ENCODE peak calls at places on chromosomes 5 and 9, in ten cellular contexts. One of them, this sample, is unnamed.

GRCh38 chr5:121702783-121703182 is 148.9 kb upstream of the FTMT start:
- DNase-seq in spleen: no peak
- DNase-seq in astrocyte of the spinal cord: no peak
- DNase-seq in GM23338: no peak
- DNase-seq in ascending aorta: no peak
- DNase-seq in fibroblast of villous mesenchyme: no peak
- DNase-seq in transverse colon: no peak
- DNase-seq in cardiac fibroblast: no peak
- DNase-seq in left ventricle myocardium inferior: no peak
- DNase-seq in psoas muscle: no peak
- DNase-seq in this sample: no peak

GRCh38 chr5:137453476-137454080 is 45.5 kb downstream of the SPOCK1 start:
- DNase-seq in spleen: no peak
- DNase-seq in astrocyte of the spinal cord: peak; percentile 65
- DNase-seq in GM23338: peak; percentile 89
- DNase-seq in ascending aorta: no peak
- DNase-seq in fibroblast of villous mesenchyme: peak; percentile 63
- DNase-seq in transverse colon: no peak
- DNase-seq in cardiac fibroblast: peak; percentile 72
- DNase-seq in left ventricle myocardium inferior: no peak
- DNase-seq in psoas muscle: no peak
- DNase-seq in this sample: peak; percentile 20

GRCh38 chr9:123876750-123877149 is 53.2 kb downstream of the DENND1A start:
- DNase-seq in spleen: no peak
- DNase-seq in astrocyte of the spinal cord: no peak
- DNase-seq in GM23338: no peak
- DNase-seq in ascending aorta: no peak
- DNase-seq in fibroblast of villous mesenchyme: no peak
- DNase-seq in transverse colon: no peak
- DNase-seq in cardiac fibroblast: no peak
- DNase-seq in left ventricle myocardium inferior: no peak
- DNase-seq in psoas muscle: no peak
- DNase-seq in this sample: no peak

GRCh38 chr9:90767523-90768100 is 34.0 kb upstream of the SYK start:
- DNase-seq in spleen: no peak
- DNase-seq in astrocyte of the spinal cord: peak; percentile 5
- DNase-seq in GM23338: peak; percentile 36
- DNase-seq in ascending aorta: no peak
- DNase-seq in fibroblast of villous mesenchyme: no peak
- DNase-seq in transverse colon: no peak
- DNase-seq in cardiac fibroblast: no peak
- DNase-seq in left ventricle myocardium inferior: no peak
- DNase-seq in psoas muscle: no peak
- DNase-seq in this sample: no peak

GRCh38 chr5:44787731-44788130 is 21.0 kb upstream of the MRPS30 start:
- DNase-seq in spleen: no peak
- DNase-seq in astrocyte of the spinal cord: no peak
- DNase-seq in GM23338: no peak
- DNase-seq in ascending aorta: no peak
- DNase-seq in fibroblast of villous mesenchyme: no peak
- DNase-seq in transverse colon: no peak
- DNase-seq in cardiac fibroblast: no peak
- DNase-seq in left ventricle myocardium inferior: no peak
- DNase-seq in psoas muscle: no peak
- DNase-seq in this sample: no peak

GRCh38 chr5:55919625-55920024 is 68.5 kb downstream of the IL31RA start:
- DNase-seq in spleen: no peak
- DNase-seq in astrocyte of the spinal cord: no peak
- DNase-seq in GM23338: no peak
- DNase-seq in ascending aorta: no peak
- DNase-seq in fibroblast of villous mesenchyme: no peak
- DNase-seq in transverse colon: no peak
- DNase-seq in cardiac fibroblast: no peak
- DNase-seq in left ventricle myocardium inferior: no peak
- DNase-seq in psoas muscle: no peak
- DNase-seq in this sample: no peak

GRCh38 chr9:12739014-12739413 is 35.8 kb upstream of the LURAP1L start:
- DNase-seq in spleen: no peak
- DNase-seq in astrocyte of the spinal cord: peak; percentile 38
- DNase-seq in GM23338: peak; percentile 14
- DNase-seq in ascending aorta: no peak
- DNase-seq in fibroblast of villous mesenchyme: no peak
- DNase-seq in transverse colon: no peak
- DNase-seq in cardiac fibroblast: no peak
- DNase-seq in left ventricle myocardium inferior: no peak
- DNase-seq in psoas muscle: no peak
- DNase-seq in this sample: no peak

GRCh38 chr5:67815455-67816391 is 399.8 kb upstream of the PIK3R1 start:
- DNase-seq in spleen: no peak
- DNase-seq in astrocyte of the spinal cord: peak; percentile 84
- DNase-seq in GM23338: no peak
- DNase-seq in ascending aorta: no peak
- DNase-seq in fibroblast of villous mesenchyme: no peak
- DNase-seq in transverse colon: no peak
- DNase-seq in cardiac fibroblast: peak; percentile 15
- DNase-seq in left ventricle myocardium inferior: peak; percentile 22
- DNase-seq in psoas muscle: no peak
- DNase-seq in this sample: no peak

GRCh38 chr5:151572657-151573368 is 18.3 kb downstream of the FAT2 start:
- DNase-seq in spleen: no peak
- DNase-seq in astrocyte of the spinal cord: no peak
- DNase-seq in GM23338: no peak
- DNase-seq in ascending aorta: peak; percentile 39
- DNase-seq in fibroblast of villous mesenchyme: no peak
- DNase-seq in transverse colon: no peak
- DNase-seq in cardiac fibroblast: no peak
- DNase-seq in left ventricle myocardium inferior: no peak
- DNase-seq in psoas muscle: no peak
- DNase-seq in this sample: no peak

GRCh38 chr9:81729141-81729540 is 39.8 kb upstream of the TLE1 start:
- DNase-seq in spleen: no peak
- DNase-seq in astrocyte of the spinal cord: no peak
- DNase-seq in GM23338: no peak
- DNase-seq in ascending aorta: no peak
- DNase-seq in fibroblast of villous mesenchyme: no peak
- DNase-seq in transverse colon: no peak
- DNase-seq in cardiac fibroblast: no peak
- DNase-seq in left ventricle myocardium inferior: no peak
- DNase-seq in psoas muscle: no peak
- DNase-seq in this sample: no peak

GRCh38 chr5:33937700-33938506 is 1.7 kb downstream of the RXFP3 start:
- DNase-seq in spleen: no peak
- DNase-seq in astrocyte of the spinal cord: no peak
- DNase-seq in GM23338: peak; percentile 37
- DNase-seq in ascending aorta: no peak
- DNase-seq in fibroblast of villous mesenchyme: no peak
- DNase-seq in transverse colon: no peak
- DNase-seq in cardiac fibroblast: no peak
- DNase-seq in left ventricle myocardium inferior: no peak
- DNase-seq in psoas muscle: no peak
- DNase-seq in this sample: no peak

GRCh38 chr9:21968331-21969010 is 25.7 kb downstream of the CDKN2A start:
- DNase-seq in spleen: no peak
- DNase-seq in astrocyte of the spinal cord: peak; percentile 51
- DNase-seq in GM23338: peak; percentile 59
- DNase-seq in ascending aorta: no peak
- DNase-seq in fibroblast of villous mesenchyme: no peak
- DNase-seq in transverse colon: no peak
- DNase-seq in cardiac fibroblast: peak; percentile 20
- DNase-seq in left ventricle myocardium inferior: no peak
- DNase-seq in psoas muscle: peak; percentile 50
- DNase-seq in this sample: no peak

GRCh38 chr5:21419383-21419782 is 1431.4 kb upstream of the CDH18 start:
- DNase-seq in spleen: no peak
- DNase-seq in astrocyte of the spinal cord: no peak
- DNase-seq in GM23338: no peak
- DNase-seq in ascending aorta: no peak
- DNase-seq in fibroblast of villous mesenchyme: no peak
- DNase-seq in transverse colon: no peak
- DNase-seq in cardiac fibroblast: no peak
- DNase-seq in left ventricle myocardium inferior: no peak
- DNase-seq in psoas muscle: no peak
- DNase-seq in this sample: no peak

GRCh38 chr5:1130218-1130946 is 18.5 kb upstream of the SLC12A7 start:
- DNase-seq in spleen: no peak
- DNase-seq in astrocyte of the spinal cord: no peak
- DNase-seq in GM23338: no peak
- DNase-seq in ascending aorta: no peak
- DNase-seq in fibroblast of villous mesenchyme: no peak
- DNase-seq in transverse colon: peak; percentile 86
- DNase-seq in cardiac fibroblast: no peak
- DNase-seq in left ventricle myocardium inferior: no peak
- DNase-seq in psoas muscle: no peak
- DNase-seq in this sample: no peak

GRCh38 chr5:140402258-140403074 is 833 bp downstream of the ANKHD1 start:
- DNase-seq in spleen: no peak
- DNase-seq in astrocyte of the spinal cord: peak; percentile 42
- DNase-seq in GM23338: peak; percentile 86
- DNase-seq in ascending aorta: peak; percentile 73
- DNase-seq in fibroblast of villous mesenchyme: peak; percentile 54
- DNase-seq in transverse colon: peak; percentile 36
- DNase-seq in cardiac fibroblast: peak; percentile 53
- DNase-seq in left ventricle myocardium inferior: peak; percentile 37
- DNase-seq in psoas muscle: peak; percentile 67
- DNase-seq in this sample: peak; percentile 24
- H3K4me3 ChIP-seq in spleen: peak overlapping the region; percentile 96
- H3K4me3 ChIP-seq in astrocyte of the spinal cord: peak overlapping the region; percentile 98
- H3K4me3 ChIP-seq in GM23338: peak overlapping the region; percentile 60
- H3K4me3 ChIP-seq in ascending aorta: peak overlapping the region; percentile 75
- H3K4me3 ChIP-seq in fibroblast of villous mesenchyme: peak overlapping the region; percentile 98
- H3K4me3 ChIP-seq in transverse colon: peak overlapping the region; percentile 90
- H3K4me3 ChIP-seq in cardiac fibroblast: peak overlapping the region; percentile 99
- H3K4me3 ChIP-seq in left ventricle myocardium inferior: peak overlapping the region; percentile 89
- H3K4me3 ChIP-seq in psoas muscle: peak overlapping the region; percentile 98
- H3K4me3 ChIP-seq in this sample: peak overlapping the region; percentile 76

GRCh38 chr9:131277673-131278420 is 1.5 kb upstream of the FAM78A start:
- DNase-seq in spleen: peak; percentile 93
- DNase-seq in astrocyte of the spinal cord: peak; percentile 73
- DNase-seq in GM23338: peak; percentile 96
- DNase-seq in ascending aorta: peak; percentile 89
- DNase-seq in fibroblast of villous mesenchyme: peak; percentile 85
- DNase-seq in transverse colon: peak; percentile 80
- DNase-seq in cardiac fibroblast: peak; percentile 84
- DNase-seq in left ventricle myocardium inferior: peak; percentile 89
- DNase-seq in psoas muscle: peak; percentile 93
- DNase-seq in this sample: peak; percentile 87
- TF ChIP-seq CTCF in spleen: no peak
- TF ChIP-seq CTCF in astrocyte of the spinal cord: no peak
- TF ChIP-seq CTCF in GM23338: no peak
- TF ChIP-seq CTCF in ascending aorta: no peak
- TF ChIP-seq CTCF in fibroblast of villous mesenchyme: no peak
- TF ChIP-seq CTCF in transverse colon: no peak
- TF ChIP-seq CTCF in cardiac fibroblast: no peak
- TF ChIP-seq CTCF in left ventricle myocardium inferior: no peak
- TF ChIP-seq CTCF in psoas muscle: no peak
- TF ChIP-seq CTCF in this sample: no peak

GRCh38 chr9:99237356-99237755 is 15.3 kb downstream of the SEC61B start:
- DNase-seq in spleen: no peak
- DNase-seq in astrocyte of the spinal cord: no peak
- DNase-seq in GM23338: no peak
- DNase-seq in ascending aorta: no peak
- DNase-seq in fibroblast of villous mesenchyme: no peak
- DNase-seq in transverse colon: no peak
- DNase-seq in cardiac fibroblast: no peak
- DNase-seq in left ventricle myocardium inferior: no peak
- DNase-seq in psoas muscle: no peak
- DNase-seq in this sample: no peak

GRCh38 chr9:99238331-99238730 is 16.2 kb downstream of the SEC61B start:
- DNase-seq in spleen: no peak
- DNase-seq in astrocyte of the spinal cord: no peak
- DNase-seq in GM23338: no peak
- DNase-seq in ascending aorta: no peak
- DNase-seq in fibroblast of villous mesenchyme: no peak
- DNase-seq in transverse colon: no peak
- DNase-seq in cardiac fibroblast: no peak
- DNase-seq in left ventricle myocardium inferior: no peak
- DNase-seq in psoas muscle: no peak
- DNase-seq in this sample: no peak

GRCh38 chr9:99234618-99235017 is 12.5 kb downstream of the SEC61B start:
- DNase-seq in spleen: no peak
- DNase-seq in astrocyte of the spinal cord: no peak
- DNase-seq in GM23338: no peak
- DNase-seq in ascending aorta: no peak
- DNase-seq in fibroblast of villous mesenchyme: no peak
- DNase-seq in transverse colon: no peak
- DNase-seq in cardiac fibroblast: no peak
- DNase-seq in left ventricle myocardium inferior: no peak
- DNase-seq in psoas muscle: no peak
- DNase-seq in this sample: no peak

GRCh38 chr9:99235069-99235468 is 13.0 kb downstream of the SEC61B start:
- DNase-seq in spleen: no peak
- DNase-seq in astrocyte of the spinal cord: no peak
- DNase-seq in GM23338: no peak
- DNase-seq in ascending aorta: no peak
- DNase-seq in fibroblast of villous mesenchyme: no peak
- DNase-seq in transverse colon: no peak
- DNase-seq in cardiac fibroblast: no peak
- DNase-seq in left ventricle myocardium inferior: no peak
- DNase-seq in psoas muscle: no peak
- DNase-seq in this sample: no peak

GRCh38 chr9:99235874-99236627 is 14.0 kb downstream of the SEC61B start:
- DNase-seq in spleen: no peak
- DNase-seq in astrocyte of the spinal cord: no peak
- DNase-seq in GM23338: no peak
- DNase-seq in ascending aorta: no peak
- DNase-seq in fibroblast of villous mesenchyme: no peak
- DNase-seq in transverse colon: peak; percentile 34
- DNase-seq in cardiac fibroblast: no peak
- DNase-seq in left ventricle myocardium inferior: no peak
- DNase-seq in psoas muscle: no peak
- DNase-seq in this sample: no peak
- H3K4me3 ChIP-seq in spleen: no peak overlapping the region
- H3K4me3 ChIP-seq in astrocyte of the spinal cord: no peak overlapping the region
- H3K4me3 ChIP-seq in GM23338: no peak overlapping the region
- H3K4me3 ChIP-seq in ascending aorta: no peak overlapping the region
- H3K4me3 ChIP-seq in fibroblast of villous mesenchyme: no peak overlapping the region
- H3K4me3 ChIP-seq in transverse colon: no peak overlapping the region
- H3K4me3 ChIP-seq in cardiac fibroblast: no peak overlapping the region
- H3K4me3 ChIP-seq in left ventricle myocardium inferior: no peak overlapping the region
- H3K4me3 ChIP-seq in psoas muscle: no peak overlapping the region
- H3K4me3 ChIP-seq in this sample: no peak overlapping the region

DNA sequence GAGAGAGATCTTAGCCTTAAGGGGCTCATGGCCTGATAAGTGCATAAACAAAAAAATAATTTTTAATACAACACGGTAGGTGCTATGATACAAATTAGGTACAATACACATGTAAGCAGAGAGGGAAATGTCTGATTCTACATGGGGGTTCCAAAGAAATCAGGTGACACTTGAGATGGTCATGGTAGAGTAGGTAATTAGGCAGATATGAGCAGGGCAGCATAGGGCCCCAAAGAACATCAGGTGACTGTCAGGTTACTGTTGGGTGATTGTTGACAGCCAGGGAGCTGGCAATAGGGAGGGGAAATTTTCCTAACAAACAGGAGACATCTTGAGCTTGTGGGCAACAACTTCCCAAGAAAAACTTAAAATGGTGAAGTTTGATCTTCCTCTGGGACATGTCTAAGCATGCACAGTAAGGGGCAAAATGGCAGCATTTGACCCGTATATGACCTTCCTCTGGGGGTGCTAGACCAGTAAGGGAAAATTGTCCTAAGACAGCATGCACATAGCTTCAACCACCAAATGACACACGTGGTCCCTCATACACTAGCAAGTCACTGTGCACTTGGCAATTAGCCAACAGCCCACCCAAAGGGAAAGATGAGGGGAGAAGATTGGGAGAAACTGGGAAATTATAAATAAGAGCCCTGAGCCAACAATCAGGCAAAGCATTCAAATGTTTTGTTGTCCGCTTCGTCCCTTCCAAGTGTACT is 37.3 kb upstream of the TENT4A start:
- DNase-seq in spleen: no peak
- DNase-seq in astrocyte of the spinal cord: no peak
- DNase-seq in GM23338: no peak
- DNase-seq in ascending aorta: no peak
- DNase-seq in fibroblast of villous mesenchyme: no peak
- DNase-seq in transverse colon: no peak
- DNase-seq in cardiac fibroblast: no peak
- DNase-seq in left ventricle myocardium inferior: no peak
- DNase-seq in psoas muscle: no peak
- DNase-seq in this sample: no peak
- TF ChIP-seq CTCF in spleen: no peak
- TF ChIP-seq CTCF in astrocyte of the spinal cord: no peak
- TF ChIP-seq CTCF in GM23338: no peak
- TF ChIP-seq CTCF in ascending aorta: no peak
- TF ChIP-seq CTCF in fibroblast of villous mesenchyme: no peak
- TF ChIP-seq CTCF in transverse colon: no peak
- TF ChIP-seq CTCF in cardiac fibroblast: no peak
- TF ChIP-seq CTCF in left ventricle myocardium inferior: no peak
- TF ChIP-seq CTCF in psoas muscle: no peak
- TF ChIP-seq CTCF in this sample: no peak

This sample was measured in heart right ventricle.